ENCODE peak calls at places on chromosomes 1 and 21, in six cellular contexts. Z is mesenchymal stem cell, T is IMR-90, L is H9, B is H1, N is neuronal stem cell. G is an unnamed sample.
A peak's percentile ranks its signal among the peaks of the same experiment; 100 is the strongest.

GRCh38 chr1:5099018-5099417 is 444.6 kb downstream of the AJAP1 start:
- DNase-seq in Z (no peak), T (no peak), L (no peak), B (no peak), N (peak; percentile 58), G (no peak)

GRCh38 chr1:20727746-20728316 is 4.7 kb downstream of the SH2D5 start:
- DNase-seq in Z (no peak), T (no peak), L (peak; percentile 75), B (no peak), N (no peak), G (no peak)

GRCh38 chr1:22001409-22001808 is at the start of gene CELA3A:
- DNase-seq in Z (no peak), T (no peak), L (no peak), B (no peak), N (no peak), G (no peak)

GRCh38 chr21:42799516-42799915 is 79.8 kb downstream of the WDR4 start:
- DNase-seq in Z (no peak), T (no peak), L (peak; percentile 10), B (no peak), N (no peak), G (no peak)

GRCh38 chr1:192061556-192061955 is 96.7 kb upstream of the RGS18 start:
- DNase-seq in Z (no peak), T (no peak), L (no peak), B (no peak), N (no peak), G (peak; percentile 34)

GRCh38 chr1:186595969-186596368 is 84.3 kb downstream of the PTGS2 start:
- DNase-seq in Z (no peak), T (peak; percentile 7), L (no peak), B (no peak), N (no peak), G (no peak)

GRCh38 chr21:42862774-42863503 is 16.4 kb downstream of the WDR4 start:
- DNase-seq in Z (no peak), T (no peak), L (peak; percentile 69), B (no peak), N (no peak), G (no peak)

GRCh38 chr1:196546272-196547245 is 61.7 kb downstream of the KCNT2 start:
- DNase-seq in Z (peak; percentile 13), T (no peak), L (no peak), B (no peak), N (no peak), G (no peak)

GRCh38 chr1:94070746-94071318 is 50.1 kb downstream of the ABCA4 start:
- DNase-seq in Z (no peak), T (no peak), L (no peak), B (no peak), N (no peak), G (no peak)

GRCh38 chr21:33266784-33267135 is 593 bp downstream of the IL10RB start:
- DNase-seq in Z (no peak), T (no peak), L (no peak), B (no peak), N (no peak), G (no peak)

GRCh38 chr1:103942029-103942428 is 192.3 kb downstream of the AMY1C start:
- DNase-seq in Z (no peak), T (no peak), L (no peak), B (no peak), N (no peak), G (no peak)

GRCh38 chr1:21317035-21317689 is 26.9 kb upstream of the ECE1 start:
- DNase-seq in Z (peak; percentile 93), T (peak; percentile 90), L (no peak), B (no peak), N (no peak), G (peak; percentile 78)

GRCh38 chr1:206430031-206430983 is 40.0 kb upstream of the IKBKE start:
- DNase-seq in Z (peak; percentile 89), T (peak; percentile 94), L (no peak), B (no peak), N (no peak), G (peak; percentile 95)

GRCh38 chr1:109984456-109985250 is at the start of gene AHCYL1:
- DNase-seq in Z (peak; percentile 99), T (peak; percentile 99), L (peak; percentile 99), B (peak; percentile 97), N (peak; percentile 99), G (peak; percentile 99)
- H2AK5ac ChIP-seq in Z (peak within 1 kb of the TSS; percentile 38), T (peak within 1 kb of the TSS; percentile 72), L (no peak within 1 kb of the TSS), B (no peak within 1 kb of the TSS), N (peak within 1 kb of the TSS; percentile 72), G (peak within 1 kb of the TSS; percentile 78)

GRCh38 chr1:4022715-4023114 is 122.6 kb upstream of the C1orf174 start:
- DNase-seq in Z (no peak), T (no peak), L (no peak), B (no peak), N (no peak), G (no peak)

GRCh38 chr1:4019606-4020331 is 119.7 kb upstream of the C1orf174 start:
- DNase-seq in Z (no peak), T (no peak), L (no peak), B (no peak), N (no peak), G (no peak)

GRCh38 chr1:4020411-4020810 is 120.3 kb upstream of the C1orf174 start:
- DNase-seq in Z (no peak), T (no peak), L (peak; percentile 23), B (no peak), N (no peak), G (no peak)

GRCh38 chr1:4021895-4022268 is 121.8 kb upstream of the C1orf174 start:
- DNase-seq in Z (no peak), T (no peak), L (no peak), B (no peak), N (no peak), G (no peak)

GRCh38 chr1:4021153-4021894 is 121.3 kb upstream of the C1orf174 start:
- DNase-seq in Z (no peak), T (no peak), L (no peak), B (no peak), N (no peak), G (no peak)
- H3K9me3 ChIP-seq in Z (no peaks in the 10 kb centered on the region), T (peaks cover 59% of the 10 kb centered on the region), L (no peaks in the 10 kb centered on the region), B (no peaks in the 10 kb centered on the region), N (no peaks in the 10 kb centered on the region), G (peaks cover 5% of the 10 kb centered on the region)

GRCh38 chr1:231238298-231238697 is 2.7 kb upstream of the GNPAT start:
- DNase-seq in Z (no peak), T (no peak), L (no peak), B (no peak), N (no peak), G (no peak)

GRCh38 chr1:231241751-231242150 is 739 bp downstream of the GNPAT start:
- DNase-seq in Z (no peak), T (no peak), L (no peak), B (no peak), N (no peak), G (peak; percentile 33)

GRCh38 chr1:231242516-231243198 is 1.6 kb downstream of the GNPAT start:
- DNase-seq in Z (peak; percentile 56), T (peak; percentile 34), L (no peak), B (no peak), N (no peak), G (peak; percentile 8)

GRCh38 chr1:231240531-231240882 is 505 bp upstream of the GNPAT start:
- DNase-seq in Z (peak; percentile 39), T (peak; percentile 15), L (no peak), B (no peak), N (no peak), G (no peak)

GRCh38 chr1:231240883-231241735 is at the start of gene GNPAT:
- DNase-seq in Z (peak; percentile 88), T (peak; percentile 78), L (peak; percentile 88), B (peak; percentile 51), N (peak; percentile 87), G (peak; percentile 90)
- H2AK5ac ChIP-seq in Z (no peak within 1 kb of the TSS), T (peak within 1 kb of the TSS; percentile 84), L (no peak within 1 kb of the TSS), B (no peak within 1 kb of the TSS), N (no peak within 1 kb of the TSS), G (peak within 1 kb of the TSS; percentile 47)

DNA sequence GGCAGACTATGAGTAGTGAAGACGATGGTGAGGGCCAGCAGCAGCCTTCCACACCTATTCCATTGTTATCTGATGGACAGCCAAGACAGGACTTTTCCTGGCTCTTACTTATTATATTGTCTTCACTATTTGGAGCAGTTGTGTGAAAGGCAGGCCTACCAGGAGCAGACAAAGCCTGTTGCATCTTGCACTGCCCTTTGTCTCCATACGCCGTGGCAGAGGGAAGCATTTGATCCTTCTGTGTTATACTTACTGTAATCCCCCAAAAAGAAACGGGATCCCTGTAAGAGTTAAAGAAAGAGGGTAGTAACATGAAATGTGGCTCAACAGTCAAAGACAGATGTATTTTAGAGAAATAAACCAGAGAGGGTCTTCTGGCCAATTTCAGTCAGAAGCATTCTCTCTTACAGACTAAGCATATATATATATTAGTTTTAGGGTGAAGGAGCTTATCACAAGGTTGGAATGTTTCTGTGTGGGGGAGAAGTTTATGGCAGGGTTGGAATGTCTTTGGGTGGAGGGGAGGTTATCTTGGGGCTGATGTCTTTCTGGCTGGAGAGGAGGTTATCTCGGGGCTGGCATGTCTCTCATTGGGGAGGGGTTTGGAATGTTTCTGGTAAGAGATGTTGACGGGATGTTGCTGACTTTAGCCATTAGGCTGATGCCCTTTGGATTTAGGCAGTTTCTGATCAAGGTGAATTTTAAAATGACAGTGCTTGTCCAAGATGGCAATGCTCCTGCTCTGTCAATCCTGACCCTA is 23.4 kb upstream of the HSD3B1 start:
- DNase-seq in Z (no peak), T (no peak), L (no peak), B (no peak), N (no peak), G (peak; percentile 57)
- H3K9me3 ChIP-seq in Z (no peaks in the 10 kb centered on the region), T (no peaks in the 10 kb centered on the region), L (no peaks in the 10 kb centered on the region), B (no peaks in the 10 kb centered on the region), N (no peaks in the 10 kb centered on the region), G (no peaks in the 10 kb centered on the region)

GRCh38 chr21:44596068-44596725 is 3.9 kb upstream of the KRTAP10-6 start:
- DNase-seq in Z (no peak), T (no peak), L (peak; percentile 23), B (no peak), N (no peak), G (peak; percentile 44)
- H2AK5ac ChIP-seq in Z (no peak overlapping the region), T (no peak overlapping the region), L (no peak overlapping the region), B (peak overlapping the region; percentile 25), N (peak overlapping the region; percentile 23), G (no peak overlapping the region)

DNA sequence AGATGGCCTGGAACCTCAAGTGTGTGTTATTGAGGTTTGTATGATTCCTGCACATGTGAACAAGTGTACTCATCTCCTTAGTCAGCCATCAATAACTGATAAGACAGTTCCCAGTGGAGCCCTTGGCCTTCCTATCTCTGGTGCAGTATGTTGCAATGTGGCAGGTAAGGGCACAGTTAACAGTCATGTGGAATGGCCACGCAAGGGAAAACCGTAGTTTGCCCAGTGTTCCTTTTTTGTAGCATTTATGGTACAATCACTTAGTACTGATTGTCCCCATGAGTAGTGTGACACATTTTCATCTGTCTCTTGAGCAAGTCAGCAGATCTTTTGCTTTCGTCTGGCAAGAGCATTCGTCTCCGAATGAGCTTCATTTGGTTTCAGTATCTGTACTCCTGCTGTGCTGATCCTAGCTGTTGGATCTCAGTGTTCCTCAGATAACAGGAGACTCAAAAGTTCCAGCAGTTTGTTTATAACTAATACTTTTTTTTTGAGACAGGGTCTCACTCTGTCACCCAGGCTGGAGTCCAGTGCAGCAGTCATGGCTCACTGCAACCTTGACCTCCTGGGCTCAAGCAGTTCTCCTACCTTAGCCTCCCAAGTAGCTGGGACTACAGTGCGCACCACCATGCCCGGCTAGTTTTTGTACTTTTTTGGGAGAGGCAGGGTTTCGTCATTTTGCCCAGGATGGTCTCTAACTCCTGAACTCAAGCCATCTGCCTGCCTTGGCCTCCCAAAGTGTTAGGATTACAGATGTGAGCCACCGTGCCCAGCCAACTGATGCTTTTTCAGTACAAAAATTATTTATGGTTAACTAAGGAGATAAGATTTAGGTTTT is 8.2 kb downstream of the CTPS1 start:
- DNase-seq in Z (no peak), T (no peak), L (no peak), B (no peak), N (no peak), G (no peak)
- H3K9me3 ChIP-seq in Z (no peaks in the 10 kb centered on the region), T (no peaks in the 10 kb centered on the region), L (no peaks in the 10 kb centered on the region), B (no peaks in the 10 kb centered on the region), N (no peaks in the 10 kb centered on the region), G (no peaks in the 10 kb centered on the region)